ENCODE peak calls at places on chromosomes 4 and X, in ten cellular contexts. One of them, this sample, is unnamed.

GRCh38 chrX:10199212-10199611 is 42.4 kb downstream of the CLCN4 start:
- ATAC-seq in activated T-cell treated with anti-CD3 and anti-CD28 coated beads, Interleukin-2, amount 50 U/mL, for 72 hours: no peak
- ATAC-seq in activated naive CD8-positive, alpha-beta T cell treated with anti-CD3 and anti-CD28 coated beads, Interleukin-2, amount 10 ng/mL, durations not matched to agents 7 days and 5 days: no peak
- ATAC-seq in left colon: peak; percentile 45
- ATAC-seq in A549: no peak
- ATAC-seq in naive thymus-derived CD8-positive, alpha-beta T cell: no peak
- ATAC-seq in stimulated activated naive CD8-positive, alpha-beta T cell treated with anti-CD3 and anti-CD28 coated beads, Interleukin-15, Interleukin-2, amounts not matched to agents 100 U/mL and 50 U/mL, for 24 hours: peak; percentile 14
- ATAC-seq in pancreas: peak; percentile 61
- ATAC-seq in left lung: peak; percentile 76
- ATAC-seq in effector memory CD8-positive, alpha-beta T cell: peak; percentile 71
- ATAC-seq in this sample: peak; percentile 42

GRCh38 chr4:98867648-98868047 is 61.3 kb downstream of the EIF4E start:
- ATAC-seq in activated T-cell treated with anti-CD3 and anti-CD28 coated beads, Interleukin-2, amount 50 U/mL, for 72 hours: no peak
- ATAC-seq in activated naive CD8-positive, alpha-beta T cell treated with anti-CD3 and anti-CD28 coated beads, Interleukin-2, amount 10 ng/mL, durations not matched to agents 7 days and 5 days: no peak
- ATAC-seq in left colon: no peak
- ATAC-seq in A549: no peak
- ATAC-seq in naive thymus-derived CD8-positive, alpha-beta T cell: no peak
- ATAC-seq in stimulated activated naive CD8-positive, alpha-beta T cell treated with anti-CD3 and anti-CD28 coated beads, Interleukin-15, Interleukin-2, amounts not matched to agents 100 U/mL and 50 U/mL, for 24 hours: no peak
- ATAC-seq in pancreas: no peak
- ATAC-seq in left lung: no peak
- ATAC-seq in effector memory CD8-positive, alpha-beta T cell: no peak
- ATAC-seq in this sample: no peak

GRCh38 chr4:17704020-17704657 is 77.3 kb downstream of the FAM184B start:
- ATAC-seq in activated T-cell treated with anti-CD3 and anti-CD28 coated beads, Interleukin-2, amount 50 U/mL, for 72 hours: no peak
- ATAC-seq in activated naive CD8-positive, alpha-beta T cell treated with anti-CD3 and anti-CD28 coated beads, Interleukin-2, amount 10 ng/mL, durations not matched to agents 7 days and 5 days: no peak
- ATAC-seq in left colon: peak; percentile 65
- ATAC-seq in A549: no peak
- ATAC-seq in naive thymus-derived CD8-positive, alpha-beta T cell: no peak
- ATAC-seq in stimulated activated naive CD8-positive, alpha-beta T cell treated with anti-CD3 and anti-CD28 coated beads, Interleukin-15, Interleukin-2, amounts not matched to agents 100 U/mL and 50 U/mL, for 24 hours: no peak
- ATAC-seq in pancreas: peak; percentile 48
- ATAC-seq in left lung: no peak
- ATAC-seq in effector memory CD8-positive, alpha-beta T cell: no peak
- ATAC-seq in this sample: no peak

GRCh38 chr4:168737441-168738176 is 240.8 kb downstream of the PALLD start:
- ATAC-seq in activated T-cell treated with anti-CD3 and anti-CD28 coated beads, Interleukin-2, amount 50 U/mL, for 72 hours: no peak
- ATAC-seq in activated naive CD8-positive, alpha-beta T cell treated with anti-CD3 and anti-CD28 coated beads, Interleukin-2, amount 10 ng/mL, durations not matched to agents 7 days and 5 days: no peak
- ATAC-seq in left colon: no peak
- ATAC-seq in A549: no peak
- ATAC-seq in naive thymus-derived CD8-positive, alpha-beta T cell: no peak
- ATAC-seq in stimulated activated naive CD8-positive, alpha-beta T cell treated with anti-CD3 and anti-CD28 coated beads, Interleukin-15, Interleukin-2, amounts not matched to agents 100 U/mL and 50 U/mL, for 24 hours: no peak
- ATAC-seq in pancreas: peak; percentile 37
- ATAC-seq in left lung: peak; percentile 50
- ATAC-seq in effector memory CD8-positive, alpha-beta T cell: no peak
- ATAC-seq in this sample: no peak

GRCh38 chrX:115940348-115940747 is 230.2 kb upstream of the AGTR2 start:
- ATAC-seq in activated T-cell treated with anti-CD3 and anti-CD28 coated beads, Interleukin-2, amount 50 U/mL, for 72 hours: peak; percentile 36
- ATAC-seq in activated naive CD8-positive, alpha-beta T cell treated with anti-CD3 and anti-CD28 coated beads, Interleukin-2, amount 10 ng/mL, durations not matched to agents 7 days and 5 days: no peak
- ATAC-seq in left colon: peak; percentile 25
- ATAC-seq in A549: no peak
- ATAC-seq in naive thymus-derived CD8-positive, alpha-beta T cell: no peak
- ATAC-seq in stimulated activated naive CD8-positive, alpha-beta T cell treated with anti-CD3 and anti-CD28 coated beads, Interleukin-15, Interleukin-2, amounts not matched to agents 100 U/mL and 50 U/mL, for 24 hours: no peak
- ATAC-seq in pancreas: no peak
- ATAC-seq in left lung: peak; percentile 18
- ATAC-seq in effector memory CD8-positive, alpha-beta T cell: no peak
- ATAC-seq in this sample: no peak

GRCh38 chrX:47297874-47298273 is 65.1 kb downstream of the USP11 start:
- ATAC-seq in activated T-cell treated with anti-CD3 and anti-CD28 coated beads, Interleukin-2, amount 50 U/mL, for 72 hours: no peak
- ATAC-seq in activated naive CD8-positive, alpha-beta T cell treated with anti-CD3 and anti-CD28 coated beads, Interleukin-2, amount 10 ng/mL, durations not matched to agents 7 days and 5 days: no peak
- ATAC-seq in left colon: no peak
- ATAC-seq in A549: no peak
- ATAC-seq in naive thymus-derived CD8-positive, alpha-beta T cell: no peak
- ATAC-seq in stimulated activated naive CD8-positive, alpha-beta T cell treated with anti-CD3 and anti-CD28 coated beads, Interleukin-15, Interleukin-2, amounts not matched to agents 100 U/mL and 50 U/mL, for 24 hours: no peak
- ATAC-seq in pancreas: peak; percentile 51
- ATAC-seq in left lung: peak; percentile 85
- ATAC-seq in effector memory CD8-positive, alpha-beta T cell: no peak
- ATAC-seq in this sample: peak; percentile 92

GRCh38 chrX:19133784-19134183 is 11.5 kb upstream of the ADGRG2 start:
- ATAC-seq in activated T-cell treated with anti-CD3 and anti-CD28 coated beads, Interleukin-2, amount 50 U/mL, for 72 hours: no peak
- ATAC-seq in activated naive CD8-positive, alpha-beta T cell treated with anti-CD3 and anti-CD28 coated beads, Interleukin-2, amount 10 ng/mL, durations not matched to agents 7 days and 5 days: no peak
- ATAC-seq in left colon: no peak
- ATAC-seq in A549: no peak
- ATAC-seq in naive thymus-derived CD8-positive, alpha-beta T cell: no peak
- ATAC-seq in stimulated activated naive CD8-positive, alpha-beta T cell treated with anti-CD3 and anti-CD28 coated beads, Interleukin-15, Interleukin-2, amounts not matched to agents 100 U/mL and 50 U/mL, for 24 hours: no peak
- ATAC-seq in pancreas: no peak
- ATAC-seq in left lung: no peak
- ATAC-seq in effector memory CD8-positive, alpha-beta T cell: no peak
- ATAC-seq in this sample: no peak

GRCh38 chrX:46611658-46612362 is 38.2 kb downstream of the CHST7 start:
- ATAC-seq in activated T-cell treated with anti-CD3 and anti-CD28 coated beads, Interleukin-2, amount 50 U/mL, for 72 hours: peak; percentile 62
- ATAC-seq in activated naive CD8-positive, alpha-beta T cell treated with anti-CD3 and anti-CD28 coated beads, Interleukin-2, amount 10 ng/mL, durations not matched to agents 7 days and 5 days: peak; percentile 85
- ATAC-seq in left colon: no peak
- ATAC-seq in A549: no peak
- ATAC-seq in naive thymus-derived CD8-positive, alpha-beta T cell: peak; percentile 100
- ATAC-seq in stimulated activated naive CD8-positive, alpha-beta T cell treated with anti-CD3 and anti-CD28 coated beads, Interleukin-15, Interleukin-2, amounts not matched to agents 100 U/mL and 50 U/mL, for 24 hours: no peak
- ATAC-seq in pancreas: no peak
- ATAC-seq in left lung: no peak
- ATAC-seq in effector memory CD8-positive, alpha-beta T cell: peak; percentile 97
- ATAC-seq in this sample: no peak

GRCh38 chr4:71472946-71473345 is 134.1 kb downstream of the SLC4A4 start:
- ATAC-seq in activated T-cell treated with anti-CD3 and anti-CD28 coated beads, Interleukin-2, amount 50 U/mL, for 72 hours: no peak
- ATAC-seq in activated naive CD8-positive, alpha-beta T cell treated with anti-CD3 and anti-CD28 coated beads, Interleukin-2, amount 10 ng/mL, durations not matched to agents 7 days and 5 days: no peak
- ATAC-seq in left colon: no peak
- ATAC-seq in A549: no peak
- ATAC-seq in naive thymus-derived CD8-positive, alpha-beta T cell: no peak
- ATAC-seq in stimulated activated naive CD8-positive, alpha-beta T cell treated with anti-CD3 and anti-CD28 coated beads, Interleukin-15, Interleukin-2, amounts not matched to agents 100 U/mL and 50 U/mL, for 24 hours: no peak
- ATAC-seq in pancreas: no peak
- ATAC-seq in left lung: no peak
- ATAC-seq in effector memory CD8-positive, alpha-beta T cell: no peak
- ATAC-seq in this sample: no peak

GRCh38 chr4:119750771-119751170 is 122.2 kb upstream of the PDE5A start:
- ATAC-seq in activated T-cell treated with anti-CD3 and anti-CD28 coated beads, Interleukin-2, amount 50 U/mL, for 72 hours: no peak
- ATAC-seq in activated naive CD8-positive, alpha-beta T cell treated with anti-CD3 and anti-CD28 coated beads, Interleukin-2, amount 10 ng/mL, durations not matched to agents 7 days and 5 days: no peak
- ATAC-seq in left colon: no peak
- ATAC-seq in A549: no peak
- ATAC-seq in naive thymus-derived CD8-positive, alpha-beta T cell: no peak
- ATAC-seq in stimulated activated naive CD8-positive, alpha-beta T cell treated with anti-CD3 and anti-CD28 coated beads, Interleukin-15, Interleukin-2, amounts not matched to agents 100 U/mL and 50 U/mL, for 24 hours: no peak
- ATAC-seq in pancreas: no peak
- ATAC-seq in left lung: no peak
- ATAC-seq in effector memory CD8-positive, alpha-beta T cell: no peak
- ATAC-seq in this sample: no peak

GRCh38 chr4:185011408-185011807 is 6.9 kb upstream of the HELT start:
- ATAC-seq in activated T-cell treated with anti-CD3 and anti-CD28 coated beads, Interleukin-2, amount 50 U/mL, for 72 hours: no peak
- ATAC-seq in activated naive CD8-positive, alpha-beta T cell treated with anti-CD3 and anti-CD28 coated beads, Interleukin-2, amount 10 ng/mL, durations not matched to agents 7 days and 5 days: no peak
- ATAC-seq in left colon: no peak
- ATAC-seq in A549: peak; percentile 89
- ATAC-seq in naive thymus-derived CD8-positive, alpha-beta T cell: no peak
- ATAC-seq in stimulated activated naive CD8-positive, alpha-beta T cell treated with anti-CD3 and anti-CD28 coated beads, Interleukin-15, Interleukin-2, amounts not matched to agents 100 U/mL and 50 U/mL, for 24 hours: peak; percentile 44
- ATAC-seq in pancreas: peak; percentile 40
- ATAC-seq in left lung: no peak
- ATAC-seq in effector memory CD8-positive, alpha-beta T cell: no peak
- ATAC-seq in this sample: no peak

GRCh38 chr4:121534187-121534586 is 153.4 kb upstream of the QRFPR start:
- ATAC-seq in activated T-cell treated with anti-CD3 and anti-CD28 coated beads, Interleukin-2, amount 50 U/mL, for 72 hours: no peak
- ATAC-seq in activated naive CD8-positive, alpha-beta T cell treated with anti-CD3 and anti-CD28 coated beads, Interleukin-2, amount 10 ng/mL, durations not matched to agents 7 days and 5 days: no peak
- ATAC-seq in left colon: no peak
- ATAC-seq in A549: no peak
- ATAC-seq in naive thymus-derived CD8-positive, alpha-beta T cell: no peak
- ATAC-seq in stimulated activated naive CD8-positive, alpha-beta T cell treated with anti-CD3 and anti-CD28 coated beads, Interleukin-15, Interleukin-2, amounts not matched to agents 100 U/mL and 50 U/mL, for 24 hours: no peak
- ATAC-seq in pancreas: no peak
- ATAC-seq in left lung: no peak
- ATAC-seq in effector memory CD8-positive, alpha-beta T cell: no peak
- ATAC-seq in this sample: no peak

GRCh38 chr4:154086247-154086646 is 297.4 kb upstream of the SFRP2 start:
- ATAC-seq in activated T-cell treated with anti-CD3 and anti-CD28 coated beads, Interleukin-2, amount 50 U/mL, for 72 hours: no peak
- ATAC-seq in activated naive CD8-positive, alpha-beta T cell treated with anti-CD3 and anti-CD28 coated beads, Interleukin-2, amount 10 ng/mL, durations not matched to agents 7 days and 5 days: no peak
- ATAC-seq in left colon: no peak
- ATAC-seq in A549: peak; percentile 79
- ATAC-seq in naive thymus-derived CD8-positive, alpha-beta T cell: no peak
- ATAC-seq in stimulated activated naive CD8-positive, alpha-beta T cell treated with anti-CD3 and anti-CD28 coated beads, Interleukin-15, Interleukin-2, amounts not matched to agents 100 U/mL and 50 U/mL, for 24 hours: no peak
- ATAC-seq in pancreas: no peak
- ATAC-seq in left lung: no peak
- ATAC-seq in effector memory CD8-positive, alpha-beta T cell: no peak
- ATAC-seq in this sample: no peak

GRCh38 chrX:10722804-10723364 is 102.5 kb upstream of the MID1 start:
- ATAC-seq in activated T-cell treated with anti-CD3 and anti-CD28 coated beads, Interleukin-2, amount 50 U/mL, for 72 hours: no peak
- ATAC-seq in activated naive CD8-positive, alpha-beta T cell treated with anti-CD3 and anti-CD28 coated beads, Interleukin-2, amount 10 ng/mL, durations not matched to agents 7 days and 5 days: no peak
- ATAC-seq in left colon: peak; percentile 65
- ATAC-seq in A549: peak; percentile 88
- ATAC-seq in naive thymus-derived CD8-positive, alpha-beta T cell: no peak
- ATAC-seq in stimulated activated naive CD8-positive, alpha-beta T cell treated with anti-CD3 and anti-CD28 coated beads, Interleukin-15, Interleukin-2, amounts not matched to agents 100 U/mL and 50 U/mL, for 24 hours: no peak
- ATAC-seq in pancreas: peak; percentile 85
- ATAC-seq in left lung: peak; percentile 95
- ATAC-seq in effector memory CD8-positive, alpha-beta T cell: no peak
- ATAC-seq in this sample: peak; percentile 63

GRCh38 chr4:40564004-40564403 is 65.7 kb downstream of the RBM47 start:
- ATAC-seq in activated T-cell treated with anti-CD3 and anti-CD28 coated beads, Interleukin-2, amount 50 U/mL, for 72 hours: no peak
- ATAC-seq in activated naive CD8-positive, alpha-beta T cell treated with anti-CD3 and anti-CD28 coated beads, Interleukin-2, amount 10 ng/mL, durations not matched to agents 7 days and 5 days: no peak
- ATAC-seq in left colon: peak; percentile 44
- ATAC-seq in A549: peak; percentile 37
- ATAC-seq in naive thymus-derived CD8-positive, alpha-beta T cell: no peak
- ATAC-seq in stimulated activated naive CD8-positive, alpha-beta T cell treated with anti-CD3 and anti-CD28 coated beads, Interleukin-15, Interleukin-2, amounts not matched to agents 100 U/mL and 50 U/mL, for 24 hours: peak; percentile 40
- ATAC-seq in pancreas: peak; percentile 34
- ATAC-seq in left lung: peak; percentile 54
- ATAC-seq in effector memory CD8-positive, alpha-beta T cell: no peak
- ATAC-seq in this sample: peak; percentile 53

GRCh38 chrX:149569770-149570169 is 17.5 kb downstream of the MAGEA9B start:
- ATAC-seq in activated T-cell treated with anti-CD3 and anti-CD28 coated beads, Interleukin-2, amount 50 U/mL, for 72 hours: peak; percentile 55
- ATAC-seq in activated naive CD8-positive, alpha-beta T cell treated with anti-CD3 and anti-CD28 coated beads, Interleukin-2, amount 10 ng/mL, durations not matched to agents 7 days and 5 days: no peak
- ATAC-seq in left colon: no peak
- ATAC-seq in A549: no peak
- ATAC-seq in naive thymus-derived CD8-positive, alpha-beta T cell: no peak
- ATAC-seq in stimulated activated naive CD8-positive, alpha-beta T cell treated with anti-CD3 and anti-CD28 coated beads, Interleukin-15, Interleukin-2, amounts not matched to agents 100 U/mL and 50 U/mL, for 24 hours: no peak
- ATAC-seq in pancreas: no peak
- ATAC-seq in left lung: no peak
- ATAC-seq in effector memory CD8-positive, alpha-beta T cell: no peak
- ATAC-seq in this sample: no peak